ENCODE peak calls at places on chromosome 3, in seven cellular contexts. H is SK-N-SH, E is suprapubic skin, S is ovary, W is upper lobe of right lung, C is PC-3, R is IMR-90. O is an unnamed sample.

GRCh38 chr3:195086341-195086740 is 184.6 kb downstream of the XXYLT1 start:
- DNase-seq in H (no peak), E (peak; percentile 57), W (peak; percentile 30), S (no peak), C (no peak), R (no peak), O (peak; percentile 1)

GRCh38 chr3:16837602-16838001 is 47.2 kb upstream of the PLCL2 start:
- DNase-seq in C (no peak), H (no peak), R (no peak), W (no peak), S (peak; percentile 42), E (no peak), O (no peak)

GRCh38 chr3:157074490-157074889 is 85.5 kb downstream of the CCNL1 start:
- DNase-seq in W (no peak), S (no peak), C (no peak), H (no peak), R (no peak), E (no peak), O (no peak)

GRCh38 chr3:33962383-33962782 is 164.0 kb downstream of the PDCD6IP start:
- DNase-seq in H (no peak), R (no peak), W (no peak), S (no peak), E (no peak), C (no peak), O (no peak)

GRCh38 chr3:158094917-158095301 is 11.3 kb downstream of the SHOX2 start:
- DNase-seq in W (no peak), R (no peak), S (no peak), C (no peak), E (no peak), H (no peak), O (no peak)

GRCh38 chr3:114714237-114714636 is 420.4 kb downstream of the TIGIT start:
- DNase-seq in E (no peak), H (no peak), S (no peak), W (no peak), C (no peak), R (no peak), O (no peak)

GRCh38 chr3:9386060-9386459 is 11.4 kb upstream of the SETD5 start:
- DNase-seq in H (no peak), C (no peak), E (no peak), W (no peak), R (no peak), S (no peak), O (no peak)

GRCh38 chr3:197960694-197961581 is 921 bp downstream of the LMLN start:
- DNase-seq in C (no peak), E (no peak), W (no peak), S (no peak), R (no peak), H (no peak), O (no peak)

GRCh38 chr3:18438586-18438985 is 13.4 kb upstream of the SATB1 start:
- DNase-seq in E (no peak), W (peak; percentile 59), S (no peak), H (no peak), R (no peak), C (no peak), O (no peak)

GRCh38 chr3:119695480-119695879 is 7.3 kb upstream of the CFAP91 start:
- DNase-seq in E (no peak), C (peak; percentile 58), S (no peak), R (peak; percentile 17), W (no peak), H (no peak), O (no peak)
- H3K4me1 ChIP-seq in E (no peaks in the 10 kb centered on the region), C (no peaks in the 10 kb centered on the region), S (no peaks in the 10 kb centered on the region), R (no peaks in the 10 kb centered on the region), W (peaks cover 4% of the 10 kb centered on the region), H (no peaks in the 10 kb centered on the region), O (no peaks in the 10 kb centered on the region)

GRCh38 chr3:13098605-13099004 is 25.4 kb upstream of the IQSEC1 start:
- DNase-seq in C (no peak), S (no peak), H (no peak), W (no peak), E (no peak), R (no peak), O (no peak)

GRCh38 chr3:13095408-13095861 is 22.2 kb upstream of the IQSEC1 start:
- DNase-seq in H (no peak), W (no peak), R (no peak), C (no peak), S (no peak), E (no peak), O (no peak)

GRCh38 chr3:13099707-13100106 is 26.5 kb upstream of the IQSEC1 start:
- DNase-seq in E (no peak), W (no peak), R (no peak), S (no peak), H (no peak), C (no peak), O (no peak)

GRCh38 chr3:13096356-13096755 is 23.1 kb upstream of the IQSEC1 start:
- DNase-seq in W (no peak), H (no peak), R (no peak), E (no peak), S (no peak), C (no peak), O (no peak)

DNA sequence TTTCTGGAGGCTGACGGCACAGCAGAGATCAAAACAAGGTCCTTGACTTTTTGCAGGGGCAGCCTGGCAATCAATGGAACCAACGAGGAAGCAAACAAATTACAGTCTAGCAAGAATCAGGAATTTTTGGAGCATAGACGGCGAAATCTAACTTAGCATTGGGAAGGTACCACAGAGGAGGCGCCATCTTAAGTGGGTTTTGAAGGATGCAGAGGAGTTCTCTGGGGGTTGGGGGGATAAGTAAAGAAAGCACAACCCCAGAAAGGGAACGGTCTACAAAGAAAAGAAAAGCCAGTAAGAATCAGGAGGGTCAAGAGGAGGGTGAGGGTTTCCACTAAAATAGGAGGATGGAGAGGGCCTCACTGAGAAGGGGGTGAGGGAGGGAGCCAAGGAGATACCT is 25.0 kb upstream of the IQSEC1 start:
- DNase-seq in W (no peak), R (no peak), E (no peak), S (no peak), C (no peak), H (no peak), O (no peak)
- H3K4me3 ChIP-seq in W (no peak overlapping the region), R (no peak overlapping the region), E (no peak overlapping the region), S (no peak overlapping the region), C (no peak overlapping the region), H (no peak overlapping the region), O (no peak overlapping the region)

GRCh38 chr3:160840590-160840989 is 84.6 kb downstream of the PPM1L start:
- DNase-seq in W (no peak), S (no peak), R (no peak), E (no peak), H (no peak), C (no peak), O (no peak)
- H3K4me1 ChIP-seq in W (no peaks in the 10 kb centered on the region), S (no peaks in the 10 kb centered on the region), R (no peaks in the 10 kb centered on the region), E (no peaks in the 10 kb centered on the region), H (no peaks in the 10 kb centered on the region), C (no peaks in the 10 kb centered on the region), O (no peaks in the 10 kb centered on the region)

DNA sequence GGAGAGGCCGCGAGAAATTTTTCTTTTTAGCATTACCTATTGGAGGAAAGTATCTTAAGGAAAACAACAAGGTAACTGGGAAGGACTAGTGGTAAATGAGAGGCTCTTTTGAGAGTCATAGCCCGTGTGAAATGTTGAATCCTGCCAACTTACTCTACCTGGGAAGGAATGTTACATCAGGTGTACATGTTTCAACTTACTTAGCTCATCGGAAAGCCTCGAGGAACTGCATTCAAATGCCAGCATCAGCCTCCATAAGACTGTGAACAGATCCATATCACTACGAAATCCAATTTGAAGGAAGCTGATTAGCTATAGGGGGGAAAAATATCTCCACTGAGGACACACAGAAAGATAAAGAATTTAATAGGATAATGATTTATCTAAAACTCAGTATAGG is 72.3 kb upstream of the PDZRN3 start:
- DNase-seq in C (no peak), W (no peak), E (no peak), R (no peak), H (no peak), S (no peak), O (no peak)
- H3K4me3 ChIP-seq in C (no peak overlapping the region), W (no peak overlapping the region), E (no peak overlapping the region), R (no peak overlapping the region), H (no peak overlapping the region), S (no peak overlapping the region), O (no peak overlapping the region)

GRCh38 chr3:42610978-42611377 is 10.5 kb downstream of the NKTR start:
- DNase-seq in C (no peak), R (no peak), E (no peak), S (no peak), H (no peak), W (no peak), O (no peak)
- H3K4me1 ChIP-seq in C (no peaks in the 10 kb centered on the region), R (peaks cover 4% of the 10 kb centered on the region), E (peaks cover 40% of the 10 kb centered on the region), S (no peaks in the 10 kb centered on the region), H (no peaks in the 10 kb centered on the region), W (peaks cover 38% of the 10 kb centered on the region), O (no peaks in the 10 kb centered on the region)

O was measured in BE2C.